ENCODE peak calls at places on chromosomes 4 and X, in seven cellular contexts. C is H1, X is GM12878, E is HCT116, U is K562, L is HepG2, H is T47D. M is an unnamed sample.
A peak's percentile ranks its signal among the peaks of the same experiment; 100 is the strongest.

GRCh38 chr4:84750260-84750955 is 167.5 kb downstream of the CDS1 start:
- DNase-seq in C (no peak), X (no peak), E (peak; percentile 12), U (peak; percentile 38), L (peak; percentile 27), H (peak; percentile 49), M (peak; percentile 53)

GRCh38 chr4:133084421-133084820 is 64.7 kb upstream of the PCDH10 start:
- DNase-seq in C (no peak), X (no peak), E (no peak), U (no peak), L (no peak), H (no peak), M (no peak)

GRCh38 chr4:90990298-90990697 is 863.1 kb downstream of the CCSER1 start:
- DNase-seq in C (no peak), X (no peak), E (no peak), U (no peak), L (no peak), H (no peak), M (no peak)

GRCh38 chrX:68919707-68920106 is 90.9 kb downstream of the EFNB1 start:
- DNase-seq in C (no peak), X (no peak), E (no peak), U (no peak), L (no peak), H (no peak), M (no peak)

GRCh38 chrX:146604196-146604595 is 205.4 kb upstream of the CXorf51B start:
- DNase-seq in C (no peak), X (no peak), E (no peak), U (no peak), L (no peak), H (no peak), M (no peak)

GRCh38 chr4:109589119-109589518 is 29.1 kb downstream of the MCUB start:
- DNase-seq in C (no peak), X (no peak), E (no peak), U (no peak), L (no peak), H (peak; percentile 84), M (no peak)

GRCh38 chr4:77960367-77960766 is 96.8 kb upstream of the FRAS1 start:
- DNase-seq in C (no peak), X (no peak), E (no peak), U (no peak), L (no peak), H (no peak), M (no peak)

GRCh38 chrX:16445166-16445752 is 204.7 kb upstream of the S100G start:
- DNase-seq in C (no peak), X (no peak), E (peak; percentile 22), U (peak; percentile 29), L (peak; percentile 1), H (peak; percentile 78), M (peak; percentile 41)

GRCh38 chr4:100982345-100982744 is 365.0 kb downstream of the PPP3CA start:
- DNase-seq in C (no peak), X (no peak), E (no peak), U (no peak), L (no peak), H (no peak), M (no peak)

GRCh38 chrX:24178441-24178840 is 28.9 kb downstream of the ZFX start:
- DNase-seq in C (no peak), X (no peak), E (no peak), U (no peak), L (no peak), H (no peak), M (no peak)

GRCh38 chrX:137548261-137548660 is 17.7 kb upstream of the ZIC3 start:
- DNase-seq in C (no peak), X (no peak), E (no peak), U (no peak), L (no peak), H (no peak), M (no peak)

GRCh38 chr4:6582889-6583504 is 8.0 kb downstream of the MAN2B2 start:
- DNase-seq in C (no peak), X (peak; percentile 2), E (peak; percentile 40), U (peak; percentile 89), L (peak; percentile 55), H (peak; percentile 89), M (peak; percentile 62)

GRCh38 chrX:135086197-135086854 is 34.0 kb downstream of the ETDB start:
- DNase-seq in C (no peak), X (peak; percentile 15), E (peak; percentile 63), U (peak; percentile 50), L (peak; percentile 39), H (peak; percentile 51), M (peak; percentile 54)

GRCh38 chr4:73599182-73599581 is 21.1 kb downstream of the RASSF6 start:
- DNase-seq in C (no peak), X (no peak), E (peak; percentile 38), U (peak; percentile 30), L (peak; percentile 95), H (peak; percentile 20), M (no peak)

GRCh38 chr4:11669156-11669555 is 240.5 kb upstream of the HS3ST1 start:
- DNase-seq in C (no peak), X (no peak), E (no peak), U (no peak), L (no peak), H (no peak), M (no peak)

GRCh38 chrX:132219343-132219768 is at the start of gene RAP2C:
- DNase-seq in C (peak; percentile 9), X (no peak), E (peak; percentile 53), U (peak; percentile 75), L (peak; percentile 77), H (peak; percentile 73), M (peak; percentile 74)

GRCh38 chr4:99947190-99947578 is 766 bp upstream of the DNAJB14 start:
- DNase-seq in C (no peak), X (no peak), E (no peak), U (no peak), L (no peak), H (no peak), M (no peak)

GRCh38 chrX:153568612-153569011 is 30.3 kb downstream of the CCNQ start:
- DNase-seq in C (no peak), X (no peak), E (no peak), U (peak; percentile 23), L (no peak), H (peak; percentile 6), M (no peak)

GRCh38 chr4:125498981-125499380 is 184.2 kb downstream of the FAT4 start:
- DNase-seq in C (no peak), X (no peak), E (no peak), U (no peak), L (no peak), H (no peak), M (no peak)

GRCh38 chr4:82797048-82797590 is 1.5 kb downstream of the SCD5 start:
- DNase-seq in C (no peak), X (no peak), E (no peak), U (no peak), L (no peak), H (no peak), M (peak; percentile 39)
- TF ChIP-seq JUND in C (no peak), X (no peak), E (no peak), U (no peak), L (no peak), H (no peak), M (no peak)

GRCh38 chrX:8010105-8010504 is 82.9 kb upstream of the PNPLA4 start:
- DNase-seq in C (no peak), X (no peak), E (no peak), U (peak; percentile 3), L (no peak), H (no peak), M (no peak)

GRCh38 chrX:8003147-8003883 is 76.1 kb upstream of the PNPLA4 start:
- DNase-seq in C (no peak), X (no peak), E (no peak), U (no peak), L (no peak), H (no peak), M (no peak)

GRCh38 chrX:8005678-8006347 is 78.6 kb upstream of the PNPLA4 start:
- DNase-seq in C (no peak), X (no peak), E (no peak), U (no peak), L (no peak), H (no peak), M (no peak)
- TF ChIP-seq JUND in C (no peak), X (no peak), E (no peak), U (no peak), L (no peak), H (no peak), M (no peak)

GRCh38 chr4:38663801-38664703 is at the start of gene KLF3:
- DNase-seq in C (no peak), X (no peak), E (peak; percentile 52), U (peak; percentile 91), L (peak; percentile 73), H (peak; percentile 93), M (peak; percentile 94)

GRCh38 chr4:38660838-38661237 is 3.2 kb upstream of the KLF3 start:
- DNase-seq in C (no peak), X (no peak), E (no peak), U (no peak), L (no peak), H (no peak), M (no peak)

GRCh38 chr4:38661371-38661770 is 2.6 kb upstream of the KLF3 start:
- DNase-seq in C (no peak), X (no peak), E (no peak), U (no peak), L (no peak), H (no peak), M (no peak)

GRCh38 chr4:38664704-38665401 is 854 bp downstream of the KLF3 start:
- DNase-seq in C (no peak), X (no peak), E (no peak), U (peak; percentile 68), L (peak; percentile 52), H (peak; percentile 40), M (peak; percentile 78)

GRCh38 chr4:38663021-38663800 is 788 bp upstream of the KLF3 start:
- DNase-seq in C (no peak), X (no peak), E (no peak), U (no peak), L (no peak), H (no peak), M (no peak)
- TF ChIP-seq JUND in C (no peak), X (no peak), E (no peak), U (no peak), L (no peak), H (no peak), M (no peak)

GRCh38 chr4:42710329-42710728 is 53.4 kb upstream of the ATP8A1 start:
- DNase-seq in C (no peak), X (no peak), E (no peak), U (no peak), L (no peak), H (no peak), M (no peak)

GRCh38 chr4:42710761-42711160 is 53.9 kb upstream of the ATP8A1 start:
- DNase-seq in C (no peak), X (no peak), E (no peak), U (no peak), L (no peak), H (no peak), M (no peak)

GRCh38 chr4:42715807-42716482 is 59.0 kb upstream of the ATP8A1 start:
- DNase-seq in C (no peak), X (no peak), E (no peak), U (no peak), L (no peak), H (peak; percentile 13), M (no peak)

GRCh38 chr4:42712854-42713253 is 55.9 kb upstream of the ATP8A1 start:
- DNase-seq in C (no peak), X (no peak), E (no peak), U (no peak), L (no peak), H (no peak), M (no peak)

DNA sequence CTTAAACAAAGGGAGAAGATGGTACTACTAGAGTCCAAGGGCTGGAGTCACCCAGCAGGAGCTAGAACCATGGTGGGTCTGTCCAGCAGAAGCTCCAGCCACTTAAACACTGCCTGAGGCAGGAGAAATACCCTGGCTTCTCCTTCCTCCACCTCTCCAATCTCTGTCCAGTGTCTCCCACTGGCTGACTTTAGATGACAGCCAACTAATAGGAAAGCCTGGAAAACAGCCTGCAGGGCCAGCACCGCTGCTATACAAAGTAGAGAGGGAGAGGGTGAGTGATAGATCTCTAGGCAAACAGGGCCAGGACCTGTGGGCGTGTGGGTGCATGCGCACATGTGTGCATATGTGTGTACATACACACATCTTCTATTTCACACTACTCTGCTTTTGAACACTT is 56.5 kb upstream of the ATP8A1 start:
- DNase-seq in C (no peak), X (no peak), E (no peak), U (no peak), L (no peak), H (no peak), M (no peak)
- TF ChIP-seq JUND in C (no peak), X (no peak), E (no peak), U (no peak), L (no peak), H (no peak), M (no peak)

M was measured in SK-N-SH.